ENCODE peak calls at places on chromosomes 13 and 19, in six cellular contexts. Y, E, S, T, D and J are unnamed samples.
A peak's percentile ranks its signal among the peaks of the same experiment; 100 is the strongest.

GRCh38 chr19:13118424-13119193 is 545 bp downstream of the NACC1 start:
- DNase-seq in Y (peak; percentile 51), E (peak; percentile 52), S (no peak), T (peak; percentile 64), D (peak; percentile 66), J (no peak)

GRCh38 chr13:76783798-76784197 is 102.4 kb downstream of the KCTD12 start:
- DNase-seq in Y (no peak), E (no peak), S (no peak), T (no peak), D (no peak), J (no peak)

GRCh38 chr19:5880604-5881078 is 10.3 kb upstream of the FUT5 start:
- DNase-seq in Y (no peak), E (no peak), S (no peak), T (peak; percentile 91), D (no peak), J (no peak)

GRCh38 chr13:93736111-93736510 is 509.5 kb downstream of the GPC6 start:
- DNase-seq in Y (no peak), E (no peak), S (no peak), T (peak; percentile 31), D (peak; percentile 44), J (no peak)

GRCh38 chr13:113597386-113598080 is 13.0 kb downstream of the TFDP1 start:
- DNase-seq in Y (no peak), E (no peak), S (no peak), T (no peak), D (no peak), J (no peak)

GRCh38 chr13:109783447-109783814 is 3.0 kb downstream of the IRS2 start:
- DNase-seq in Y (no peak), E (no peak), S (no peak), T (no peak), D (peak; percentile 52), J (no peak)

GRCh38 chr13:38685974-38686571 is 804 bp upstream of the FREM2 start:
- DNase-seq in Y (no peak), E (no peak), S (no peak), T (peak; percentile 15), D (peak; percentile 26), J (no peak)

GRCh38 chr19:29539668-29540067 is 13.9 kb downstream of the VSTM2B start:
- DNase-seq in Y (no peak), E (no peak), S (no peak), T (no peak), D (no peak), J (no peak)

GRCh38 chr13:46926856-46927625 is 30.2 kb upstream of the HTR2A start:
- DNase-seq in Y (no peak), E (no peak), S (no peak), T (peak; percentile 66), D (no peak), J (no peak)

GRCh38 chr13:41411536-41411935 is 45.8 kb upstream of the RGCC start:
- DNase-seq in Y (peak; percentile 21), E (no peak), S (peak; percentile 17), T (peak; percentile 76), D (peak; percentile 58), J (no peak)

GRCh38 chr19:2087621-2088100 is 8.5 kb downstream of the MOB3A start:
- DNase-seq in Y (peak; percentile 43), E (no peak), S (no peak), T (no peak), D (no peak), J (no peak)

GRCh38 chr19:40803857-40804782 is 5.1 kb downstream of the EGLN2 start:
- DNase-seq in Y (peak; percentile 84), E (peak; percentile 83), S (no peak), T (no peak), D (peak; percentile 10), J (no peak)

GRCh38 chr13:79392882-79393563 is 13.0 kb downstream of the RBM26 start:
- DNase-seq in Y (no peak), E (no peak), S (no peak), T (peak; percentile 50), D (peak; percentile 58), J (no peak)

GRCh38 chr19:8085606-8086464 is 33.3 kb downstream of the CCL25 start:
- DNase-seq in Y (no peak), E (no peak), S (no peak), T (no peak), D (peak; percentile 77), J (no peak)

GRCh38 chr19:18428837-18429674 is 8.9 kb downstream of the ISYNA1 start:
- DNase-seq in Y (peak; percentile 90), E (peak; percentile 70), S (no peak), T (peak; percentile 82), D (no peak), J (peak; percentile 78)

GRCh38 chr13:42369071-42369795 is 97.3 kb downstream of the AKAP11 start:
- DNase-seq in Y (no peak), E (no peak), S (no peak), T (no peak), D (no peak), J (no peak)

GRCh38 chr19:7789447-7789846 is 26.4 kb downstream of the CLEC4M start:
- DNase-seq in Y (peak; percentile 53), E (no peak), S (no peak), T (no peak), D (no peak), J (no peak)

GRCh38 chr19:15042003-15042402 is 7.3 kb upstream of the CASP14 start:
- DNase-seq in Y (no peak), E (no peak), S (no peak), T (no peak), D (no peak), J (no peak)

GRCh38 chr13:51542358-51542972 is 41.8 kb upstream of the WDFY2 start:
- DNase-seq in Y (no peak), E (peak; percentile 32), S (no peak), T (peak; percentile 42), D (no peak), J (no peak)

GRCh38 chr19:41876847-41877489 is at the start of gene CD79A:
- DNase-seq in Y (peak; percentile 51), E (no peak), S (no peak), T (no peak), D (no peak), J (no peak)

GRCh38 chr19:1811472-1811894 is 593 bp downstream of the ATP8B3 start:
- DNase-seq in Y (peak; percentile 47), E (peak; percentile 83), S (peak; percentile 25), T (peak; percentile 29), D (peak; percentile 95), J (peak; percentile 86)

GRCh38 chr13:106518535-106518934 is 16.9 kb downstream of the EFNB2 start:
- DNase-seq in Y (no peak), E (no peak), S (no peak), T (no peak), D (no peak), J (no peak)

GRCh38 chr13:29936961-29937360 is 86.5 kb upstream of the UBL3 start:
- DNase-seq in Y (no peak), E (no peak), S (no peak), T (no peak), D (no peak), J (no peak)

GRCh38 chr13:102877285-102877684 is 31.5 kb downstream of the ERCC5 start:
- DNase-seq in Y (no peak), E (no peak), S (no peak), T (peak; percentile 81), D (no peak), J (no peak)

GRCh38 chr19:14391156-14391821 is 10.0 kb downstream of the ADGRE5 start:
- DNase-seq in Y (no peak), E (no peak), S (no peak), T (no peak), D (no peak), J (no peak)

DNA sequence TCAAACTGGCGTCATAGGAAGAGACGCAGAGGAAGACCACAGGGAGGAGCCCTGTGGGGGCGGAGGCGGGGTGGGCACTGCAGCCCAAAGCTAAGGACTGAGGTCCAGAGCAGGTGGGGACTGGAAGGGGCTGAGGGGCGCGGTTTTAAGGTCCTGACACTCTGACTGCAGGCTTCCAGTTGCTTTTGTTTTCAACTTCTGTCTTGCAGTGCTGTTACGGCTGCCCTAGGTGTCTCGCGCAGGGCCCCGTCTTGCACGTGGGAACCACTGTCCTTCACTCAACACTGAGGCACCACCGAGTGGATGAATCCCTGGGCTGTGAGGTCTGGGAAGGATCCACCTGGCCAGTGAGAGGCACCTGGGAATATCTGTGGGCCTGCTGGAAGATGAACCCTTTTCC is 76.0 kb downstream of the TEX29 start:
- DNase-seq in Y (no peak), E (peak; percentile 18), S (no peak), T (no peak), D (no peak), J (no peak)
- H3K27me3 ChIP-seq in Y (no peaks in the 10 kb centered on the region), E (no peaks in the 10 kb centered on the region), S (no peaks in the 10 kb centered on the region), T (no peaks in the 10 kb centered on the region), D (peaks cover 57% of the 10 kb centered on the region), J (no peaks in the 10 kb centered on the region)

GRCh38 chr19:44113138-44113783 is at the start of gene ZNF225:
- DNase-seq in Y (peak; percentile 86), E (peak; percentile 95), S (peak; percentile 94), T (peak; percentile 99), D (peak; percentile 97), J (peak; percentile 98)

GRCh38 chr19:44111910-44112463 is 1.2 kb upstream of the ZNF225 start:
- DNase-seq in Y (no peak), E (no peak), S (no peak), T (peak; percentile 93), D (no peak), J (no peak)

GRCh38 chr19:44113784-44114390 is 688 bp downstream of the ZNF225 start:
- DNase-seq in Y (no peak), E (no peak), S (no peak), T (no peak), D (no peak), J (no peak)

GRCh38 chr19:44109458-44109857 is 3.7 kb upstream of the ZNF225 start:
- DNase-seq in Y (no peak), E (no peak), S (no peak), T (no peak), D (no peak), J (no peak)

GRCh38 chr19:44112802-44113137 is 429 bp upstream of the ZNF225 start:
- DNase-seq in Y (no peak), E (no peak), S (no peak), T (no peak), D (no peak), J (no peak)
- TF ChIP-seq CTCF in Y (no peak), E (no peak), S (no peak), T (peak; percentile 5), D (no peak), J (no peak)

DNA sequence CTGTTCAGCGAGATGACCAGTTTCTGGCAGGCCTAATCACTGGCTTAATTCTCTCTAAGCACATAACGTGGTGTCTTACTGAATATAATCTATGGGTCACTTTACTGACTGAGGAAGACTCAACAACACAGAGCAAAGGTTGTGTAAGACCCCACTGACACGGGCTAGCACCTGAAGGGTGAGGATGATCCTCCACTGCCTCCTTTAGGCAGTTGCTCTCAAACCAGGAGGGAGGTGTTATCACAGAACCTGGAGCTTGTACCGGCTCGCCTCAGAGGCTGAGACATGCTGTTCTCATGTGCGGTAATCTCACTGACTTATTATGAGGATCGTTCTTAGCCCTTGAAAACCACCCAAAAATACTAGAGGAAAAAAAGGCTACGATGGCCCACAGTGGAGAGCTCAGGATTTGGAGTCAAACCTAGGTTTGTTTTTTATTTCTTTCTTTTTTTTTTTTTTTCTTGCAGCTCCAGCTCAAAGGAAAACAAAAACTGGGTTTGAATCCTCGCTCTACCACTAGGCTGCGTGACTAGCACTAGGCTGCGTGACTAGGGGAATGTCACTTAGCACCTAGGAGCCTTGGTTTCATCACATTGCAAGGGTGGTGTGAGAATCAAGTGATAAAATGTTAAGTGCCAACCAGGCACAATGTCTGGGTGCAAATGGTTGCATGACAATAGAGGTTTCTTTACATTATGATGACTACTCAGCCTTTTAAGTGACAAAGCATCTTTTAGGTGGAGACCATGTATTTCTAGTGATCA is 28.1 kb downstream of the RCBTB2 start:
- DNase-seq in Y (peak; percentile 24), E (no peak), S (no peak), T (no peak), D (no peak), J (no peak)
- H3K4me1 ChIP-seq in Y (peaks cover 29% of the 10 kb centered on the region), E (peaks cover 4% of the 10 kb centered on the region), S (no peaks in the 10 kb centered on the region), T (no peaks in the 10 kb centered on the region), D (peaks cover 15% of the 10 kb centered on the region), J (peaks cover 33% of the 10 kb centered on the region)

GRCh38 chr13:99031725-99032298 is 53.9 kb upstream of the DOCK9 start:
- DNase-seq in Y (no peak), E (no peak), S (no peak), T (no peak), D (peak; percentile 8), J (no peak)
- H3K27me3 ChIP-seq in Y (no peaks in the 10 kb centered on the region), E (no peaks in the 10 kb centered on the region), S (no peaks in the 10 kb centered on the region), T (no peaks in the 10 kb centered on the region), D (no peaks in the 10 kb centered on the region), J (no peaks in the 10 kb centered on the region)